ENCODE peak calls at places on chromosomes 3 and 15, in ten cellular contexts. L is NCI-H226; H is sciatic nerve; J is activated T-cell treated with anti-CD3 and anti-CD28 coated beads for 48 hours; G is adipocyte; E is CD4-positive, alpha-beta T cell; V is aorta; Z is small intestine; N is GM12891; Q is fibroblast of pulmonary artery. S is an unnamed sample.

GRCh38 chr3:30557904-30558303 is 48.5 kb upstream of the TGFBR2 start:
- DNase-seq in Q (no peak), L (no peak), E (no peak), N (no peak), H (no peak), J (no peak), V (no peak), Z (no peak), G (no peak), S (no peak)

GRCh38 chr3:121809249-121809648 is 25.6 kb downstream of the IQCB1 start:
- DNase-seq in E (no peak), G (no peak), J (no peak), Z (peak), L (no peak), N (no peak), V (no peak), H (no peak), Q (no peak), S (no peak)

GRCh38 chr3:105118905-105119304 is 247.8 kb upstream of the ALCAM start:
- DNase-seq in Z (no peak), E (no peak), L (peak), H (no peak), N (no peak), Q (peak), V (no peak), G (peak), J (no peak), S (no peak)

GRCh38 chr15:68372291-68372811 is 59.6 kb downstream of the ITGA11 start:
- DNase-seq in V (no peak), H (peak), J (no peak), L (peak), N (no peak), Q (peak), E (no peak), Z (no peak), G (no peak), S (no peak)

GRCh38 chr3:38119802-38120689 is 16.9 kb downstream of the ACAA1 start:
- DNase-seq in L (no peak), J (no peak), V (no peak), H (peak), Z (no peak), N (no peak), G (no peak), E (no peak), Q (no peak), S (no peak)

GRCh38 chr3:133989931-133990702 is 39.6 kb downstream of the SLCO2A1 start:
- DNase-seq in N (no peak), Z (no peak), V (no peak), H (no peak), L (no peak), J (no peak), E (no peak), Q (no peak), G (no peak), S (no peak)

GRCh38 chr15:89462198-89462912 is 34.0 kb downstream of the RHCG start:
- DNase-seq in N (no peak), Q (peak), L (peak), H (no peak), Z (peak), V (no peak), E (no peak), G (no peak), J (no peak), S (no peak)

GRCh38 chr3:182375921-182376320 is 417.4 kb upstream of the ATP11B start:
- DNase-seq in Z (no peak), N (no peak), V (no peak), J (no peak), L (no peak), E (no peak), G (no peak), Q (no peak), H (no peak), S (no peak)

GRCh38 chr3:171804618-171805389 is 5.5 kb downstream of the PLD1 start:
- DNase-seq in G (peak), E (no peak), Q (peak), N (no peak), H (no peak), Z (no peak), V (no peak), J (no peak), L (no peak), S (no peak)

GRCh38 chr15:77419050-77419835 is 661 bp downstream of the PEAK1 start:
- DNase-seq in Z (peak), G (peak), V (peak), H (peak), J (peak), L (no peak), E (no peak), N (peak), Q (peak), S (peak)

GRCh38 chr3:9270704-9271103 is 21.3 kb upstream of the SRGAP3 start:
- DNase-seq in J (no peak), Q (no peak), L (no peak), N (no peak), E (no peak), G (no peak), Z (no peak), H (no peak), V (no peak), S (no peak)

GRCh38 chr3:150737874-150738679 is 24.9 kb downstream of the SIAH2 start:
- DNase-seq in J (no peak), Q (peak), H (no peak), G (peak), Z (peak), E (no peak), N (no peak), V (no peak), L (peak), S (no peak)

GRCh38 chr3:179194931-179195330 is 46.8 kb downstream of the PIK3CA start:
- DNase-seq in Q (no peak), J (no peak), G (no peak), Z (no peak), V (no peak), N (no peak), E (no peak), L (no peak), H (no peak), S (no peak)

GRCh38 chr3:80785475-80785874 is 976.0 kb downstream of the GBE1 start:
- DNase-seq in G (peak), Q (peak), Z (peak), V (no peak), E (no peak), L (no peak), N (no peak), J (no peak), H (no peak), S (no peak)

GRCh38 chr3:9778102-9778501 is 8.4 kb upstream of the CAMK1 start:
- DNase-seq in J (peak), G (peak), V (no peak), L (no peak), E (no peak), H (no peak), Z (no peak), Q (peak), N (no peak), S (peak)

GRCh38 chr3:72336821-72337479 is 511.3 kb downstream of the SHQ1 start:
- DNase-seq in N (no peak), G (peak), J (no peak), Q (peak), L (peak), E (no peak), V (peak), H (peak), Z (peak), S (no peak)

GRCh38 chr15:77040673-77041072 is 30.2 kb downstream of the TSPAN3 start:
- DNase-seq in L (no peak), G (no peak), Q (no peak), J (no peak), V (no peak), E (no peak), N (no peak), H (no peak), Z (no peak), S (no peak)

GRCh38 chr3:153051427-153052095 is 110.5 kb upstream of the RAP2B start:
- DNase-seq in L (peak), G (peak), Q (peak), E (no peak), H (no peak), J (no peak), Z (peak), N (no peak), V (no peak), S (no peak)